ENCODE peak calls at places on chromosomes 16 and 17, in nine cellular contexts. X is fibroblast of the aortic adventitia, Q is ovary, P is choroid plexus epithelial cell, B is pancreas, A is HL-60, O is lung, J is foreskin fibroblast, T is fibroblast of mammary gland. K is an unnamed sample.

GRCh38 chr16:7137560-7138330 is 194.9 kb upstream of the RBFOX1 start:
- DNase-seq in X (no peak), Q (no peak), P (no peak), B (no peak), A (no peak), O (no peak), J (no peak), T (peak; percentile 7), K (no peak)

GRCh38 chr17:21379080-21379711 is 3.0 kb downstream of the KCNJ12 start:
- DNase-seq in X (no peak), Q (no peak), P (no peak), B (peak; percentile 61), A (no peak), O (no peak), J (no peak), T (no peak), K (no peak)

GRCh38 chr16:19354371-19354770 is 63.3 kb upstream of the TMC5 start:
- DNase-seq in X (no peak), Q (no peak), P (no peak), B (no peak), A (no peak), O (no peak), J (no peak), T (no peak), K (no peak)

GRCh38 chr17:49249890-49250522 is 19.4 kb upstream of the PHOSPHO1 start:
- DNase-seq in X (no peak), Q (no peak), P (no peak), B (no peak), A (no peak), O (no peak), J (no peak), T (no peak), K (no peak)

GRCh38 chr16:55703003-55704001 is 47.5 kb downstream of the SLC6A2 start:
- DNase-seq in X (peak; percentile 87), Q (no peak), P (peak; percentile 84), B (no peak), A (peak; percentile 45), O (no peak), J (peak; percentile 77), T (peak; percentile 67), K (peak; percentile 41)

GRCh38 chr17:40351185-40352043 is 13.1 kb downstream of the GJD3 start:
- DNase-seq in X (no peak), Q (no peak), P (no peak), B (no peak), A (no peak), O (no peak), J (no peak), T (no peak), K (no peak)

GRCh38 chr17:64572682-64573154 is 65.9 kb downstream of the CEP95 start:
- DNase-seq in X (peak; percentile 64), Q (no peak), P (peak; percentile 43), B (no peak), A (no peak), O (no peak), J (peak; percentile 39), T (peak; percentile 45), K (no peak)

GRCh38 chr17:58120195-58120822 is 27.9 kb upstream of the OR4D1 start:
- DNase-seq in X (peak; percentile 72), Q (no peak), P (peak; percentile 76), B (peak; percentile 29), A (peak; percentile 29), O (no peak), J (peak; percentile 83), T (peak; percentile 61), K (peak; percentile 18)

GRCh38 chr16:11032922-11033291 is 88.5 kb downstream of the CLEC16A start:
- DNase-seq in X (peak; percentile 94), Q (peak; percentile 56), P (peak; percentile 75), B (no peak), A (no peak), O (no peak), J (peak; percentile 90), T (peak; percentile 98), K (peak; percentile 39)

DNA sequence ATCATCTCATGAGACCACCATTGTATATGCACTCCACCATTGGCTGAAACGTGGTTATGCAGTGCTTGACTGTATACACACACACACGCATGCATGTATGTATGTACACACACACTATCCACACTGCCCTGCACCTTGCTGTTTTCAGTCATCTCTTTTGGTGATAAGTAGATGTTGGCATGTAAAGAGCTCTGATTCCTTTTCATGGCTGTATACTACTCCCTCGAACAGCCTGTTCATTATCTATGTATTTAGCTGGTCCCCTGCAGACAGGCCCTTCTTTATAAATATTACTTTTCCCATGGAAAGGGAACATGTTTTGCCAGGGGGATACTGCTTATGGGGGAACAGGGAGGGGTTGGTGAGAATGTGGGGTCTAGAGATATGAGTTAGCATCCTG is 349.4 kb downstream of the FOXL1 start:
- DNase-seq in X (no peak), Q (no peak), P (no peak), B (no peak), A (no peak), O (no peak), J (no peak), T (no peak), K (no peak)
- TF ChIP-seq CTCF in X (no peak), Q (no peak), P (no peak), B (no peak), A (no peak), O (no peak), J (no peak), T (no peak), K (no peak)

DNA sequence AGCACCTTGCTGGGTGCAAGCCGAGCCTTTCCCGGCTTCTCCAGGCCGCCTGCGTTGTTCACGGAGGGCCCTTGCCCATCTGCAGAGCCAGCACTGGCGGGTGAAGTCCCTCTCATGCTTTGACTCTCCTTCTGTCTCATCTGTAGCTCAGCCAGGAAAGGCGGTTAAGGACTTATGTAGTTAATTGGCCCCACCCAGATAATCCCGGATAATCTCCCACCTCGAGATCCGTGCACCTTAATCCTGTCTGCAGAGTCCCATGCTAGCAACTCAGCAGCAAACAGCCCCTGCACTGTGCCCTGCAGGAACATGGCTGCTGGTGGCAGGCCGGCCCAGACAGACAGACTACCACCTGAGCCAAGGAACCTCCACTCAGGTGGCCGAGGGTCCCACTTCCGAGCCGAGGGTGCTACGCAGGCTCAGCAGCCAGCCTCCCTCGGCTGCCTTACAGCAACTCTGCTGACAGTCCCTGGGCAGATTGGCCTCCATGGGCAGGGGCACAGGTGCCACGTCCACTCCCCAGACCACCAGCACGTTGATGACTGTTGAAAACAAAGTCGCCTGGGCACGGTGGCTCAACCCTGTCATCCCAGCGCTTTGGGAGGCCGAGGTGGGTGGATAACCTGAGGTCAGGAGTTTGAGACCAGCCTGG is 16.9 kb downstream of the RAB40C start:
- DNase-seq in X (no peak), Q (no peak), P (no peak), B (no peak), A (no peak), O (no peak), J (no peak), T (no peak), K (no peak)
- TF ChIP-seq CTCF in X (no peak), Q (no peak), P (no peak), B (no peak), A (no peak), O (no peak), J (no peak), T (no peak), K (no peak)

DNA sequence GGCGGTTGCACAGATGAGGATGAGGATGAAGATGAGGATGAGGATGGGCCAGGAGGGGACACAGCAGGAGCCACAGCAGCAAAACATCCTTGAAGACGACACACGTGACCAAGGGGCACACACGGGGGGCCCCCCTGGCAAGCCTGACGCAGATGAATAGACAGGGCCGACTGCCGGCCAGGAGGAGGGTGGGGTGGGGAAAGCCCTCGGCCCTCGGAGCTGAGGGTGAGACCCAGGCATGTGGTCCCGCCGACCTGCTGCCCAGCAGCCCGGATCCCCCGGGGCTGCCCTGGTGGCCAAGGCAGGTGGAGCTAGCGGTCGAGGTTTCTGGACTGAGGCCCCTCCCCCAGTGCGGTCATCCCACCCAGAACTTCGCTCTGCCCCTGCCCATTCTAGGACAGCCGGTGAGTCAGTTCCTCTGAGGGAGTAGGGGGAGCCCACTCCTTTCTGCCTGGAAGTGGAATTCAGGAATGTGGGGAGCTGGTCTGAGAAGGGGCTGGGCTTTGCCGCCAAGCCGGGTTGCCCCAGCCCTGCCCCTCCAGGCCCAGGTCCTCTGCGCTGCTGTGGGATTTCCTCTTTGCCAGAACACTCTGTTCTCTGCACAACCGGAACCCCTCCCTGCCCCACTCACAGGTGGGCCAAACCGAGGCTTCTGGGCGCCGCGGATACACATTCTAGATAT is 9.9 kb downstream of the CYGB start:
- DNase-seq in X (peak; percentile 73), Q (peak; percentile 83), P (peak; percentile 82), B (no peak), A (no peak), O (peak; percentile 57), J (peak; percentile 49), T (peak; percentile 92), K (no peak)
- TF ChIP-seq CTCF in X (peak; percentile 40), Q (peak; percentile 52), P (peak; percentile 28), B (no peak), A (no peak), O (no peak), J (no peak), T (no peak), K (peak; percentile 13)

GRCh38 chr17:9517396-9517795 is 58.2 kb downstream of the STX8 start:
- DNase-seq in X (no peak), Q (no peak), P (no peak), B (no peak), A (no peak), O (no peak), J (no peak), T (no peak), K (no peak)
- TF ChIP-seq CTCF in X (no peak), Q (no peak), P (no peak), B (no peak), A (no peak), O (no peak), J (no peak), T (no peak), K (no peak)

GRCh38 chr16:74111583-74111982 is 185.0 kb upstream of the PSMD7 start:
- DNase-seq in X (no peak), Q (no peak), P (no peak), B (no peak), A (no peak), O (no peak), J (no peak), T (no peak), K (no peak)

GRCh38 chr16:74107795-74108610 is 188.6 kb upstream of the PSMD7 start:
- DNase-seq in X (no peak), Q (no peak), P (peak; percentile 4), B (peak; percentile 58), A (peak; percentile 60), O (peak; percentile 53), J (peak; percentile 1), T (peak; percentile 33), K (no peak)
- TF ChIP-seq CTCF in X (peak; percentile 3), Q (no peak), P (peak; percentile 39), B (peak; percentile 52), A (peak; percentile 94), O (peak; percentile 19), J (peak; percentile 30), T (peak; percentile 59), K (peak; percentile 44)